ENCODE peak calls at places on chromosome 22, in six cellular contexts. H is progenitor cell of endocrine pancreas, C is epithelial cell of proximal tubule, O is WTC11, Y is cardiac muscle cell, E is fibroblast of lung. W is an unnamed sample.
A peak's percentile ranks its signal among the peaks of the same experiment; 100 is the strongest.

GRCh38 chr22:36404436-36404835 is 16.7 kb upstream of the MYH9 start:
- DNase-seq in Y (no peak), O (no peak), E (no peak), C (no peak), H (no peak), W (no peak)

GRCh38 chr22:44536411-44536810 is 38.4 kb upstream of the RTL6 start:
- DNase-seq in H (no peak), O (no peak), Y (no peak), E (no peak), C (no peak), W (no peak)

GRCh38 chr22:49630448-49630946 is 197.2 kb downstream of the BRD1 start:
- DNase-seq in H (no peak), O (no peak), E (no peak), Y (no peak), C (no peak), W (no peak)

GRCh38 chr22:26656896-26657851 is at the start of gene MIAT:
- DNase-seq in H (no peak), C (no peak), Y (no peak), O (peak; percentile 81), E (no peak), W (no peak)

GRCh38 chr22:44392446-44392921 is 79.7 kb upstream of the SHISAL1 start:
- DNase-seq in C (no peak), H (no peak), O (peak; percentile 7), E (no peak), Y (no peak), W (peak; percentile 10)

GRCh38 chr22:30198152-30198845 is 48.3 kb downstream of the LIF start:
- DNase-seq in H (no peak), C (no peak), E (peak; percentile 17), O (no peak), Y (no peak), W (no peak)

GRCh38 chr22:35649026-35649553 is 844 bp downstream of the APOL6 start:
- DNase-seq in E (no peak), O (no peak), Y (no peak), C (no peak), H (no peak), W (no peak)

GRCh38 chr22:23180301-23180892 is at the start of gene BCR:
- DNase-seq in H (peak; percentile 53), O (peak; percentile 52), E (peak; percentile 57), Y (peak; percentile 86), C (no peak), W (no peak)

GRCh38 chr22:50641696-50642607 is 14.0 kb upstream of the ARSA start:
- DNase-seq in O (peak; percentile 77), Y (peak; percentile 65), C (no peak), E (peak; percentile 86), H (no peak), W (no peak)

GRCh38 chr22:29596408-29596807 is 7.0 kb upstream of the NF2 start:
- DNase-seq in H (no peak), E (no peak), Y (no peak), C (no peak), O (no peak), W (no peak)

GRCh38 chr22:27804683-27805297 is 3.2 kb upstream of the MN1 start:
- DNase-seq in O (peak; percentile 77), H (peak; percentile 57), C (no peak), Y (peak; percentile 85), E (peak; percentile 67), W (peak; percentile 35)

GRCh38 chr22:29476116-29476515 is 3.9 kb upstream of the NEFH start:
- DNase-seq in H (no peak), O (no peak), C (no peak), E (no peak), Y (peak; percentile 56), W (no peak)

GRCh38 chr22:26986051-26986881 is 328.9 kb downstream of the MIAT start:
- DNase-seq in E (no peak), H (no peak), O (no peak), Y (no peak), C (no peak), W (no peak)

GRCh38 chr22:34814260-34814659 is 251.7 kb upstream of the ISX start:
- DNase-seq in O (no peak), E (no peak), Y (no peak), H (no peak), C (peak; percentile 68), W (no peak)

GRCh38 chr22:44224166-44224565 is 43.4 kb downstream of the PARVG start:
- DNase-seq in O (no peak), C (no peak), E (no peak), Y (no peak), H (no peak), W (no peak)

GRCh38 chr22:25207553-25208157 is 8.0 kb downstream of the CRYBB3 start:
- DNase-seq in C (no peak), H (no peak), E (no peak), O (no peak), Y (no peak), W (no peak)

GRCh38 chr22:46113910-46114517 is 36.3 kb upstream of the PPARA start:
- DNase-seq in Y (no peak), H (no peak), E (no peak), C (no peak), O (no peak), W (no peak)

GRCh38 chr22:39839917-39840510 is 53.5 kb downstream of the ENTHD1 start:
- DNase-seq in H (no peak), Y (no peak), C (no peak), O (no peak), E (no peak), W (no peak)

GRCh38 chr22:35918466-35918865 is 110.2 kb downstream of the RBFOX2 start:
- DNase-seq in E (no peak), O (no peak), C (no peak), H (no peak), Y (no peak), W (no peak)

GRCh38 chr22:24516301-24516737 is 21.2 kb downstream of the UPB1 start:
- DNase-seq in H (no peak), C (peak; percentile 67), E (peak; percentile 82), Y (no peak), O (no peak), W (no peak)

GRCh38 chr22:31715157-31715778 is 34.7 kb downstream of the PRR14L start:
- DNase-seq in Y (no peak), O (no peak), H (no peak), E (no peak), C (no peak), W (no peak)

GRCh38 chr22:49198705-49199084 is 629.0 kb downstream of the BRD1 start:
- DNase-seq in O (no peak), C (no peak), H (peak; percentile 4), E (no peak), Y (no peak), W (peak; percentile 7)

GRCh38 chr22:41023299-41023623 is 69.1 kb upstream of the EP300 start:
- DNase-seq in Y (no peak), C (no peak), E (no peak), H (no peak), O (no peak), W (no peak)

GRCh38 chr22:41022470-41023298 is 69.7 kb upstream of the EP300 start:
- DNase-seq in C (no peak), O (peak; percentile 93), H (peak; percentile 92), E (peak; percentile 91), Y (peak; percentile 96), W (peak; percentile 77)

GRCh38 chr22:41021039-41021654 is 70.0 kb downstream of the RBX1 start:
- DNase-seq in H (no peak), O (peak; percentile 32), C (no peak), Y (no peak), E (no peak), W (no peak)

DNA sequence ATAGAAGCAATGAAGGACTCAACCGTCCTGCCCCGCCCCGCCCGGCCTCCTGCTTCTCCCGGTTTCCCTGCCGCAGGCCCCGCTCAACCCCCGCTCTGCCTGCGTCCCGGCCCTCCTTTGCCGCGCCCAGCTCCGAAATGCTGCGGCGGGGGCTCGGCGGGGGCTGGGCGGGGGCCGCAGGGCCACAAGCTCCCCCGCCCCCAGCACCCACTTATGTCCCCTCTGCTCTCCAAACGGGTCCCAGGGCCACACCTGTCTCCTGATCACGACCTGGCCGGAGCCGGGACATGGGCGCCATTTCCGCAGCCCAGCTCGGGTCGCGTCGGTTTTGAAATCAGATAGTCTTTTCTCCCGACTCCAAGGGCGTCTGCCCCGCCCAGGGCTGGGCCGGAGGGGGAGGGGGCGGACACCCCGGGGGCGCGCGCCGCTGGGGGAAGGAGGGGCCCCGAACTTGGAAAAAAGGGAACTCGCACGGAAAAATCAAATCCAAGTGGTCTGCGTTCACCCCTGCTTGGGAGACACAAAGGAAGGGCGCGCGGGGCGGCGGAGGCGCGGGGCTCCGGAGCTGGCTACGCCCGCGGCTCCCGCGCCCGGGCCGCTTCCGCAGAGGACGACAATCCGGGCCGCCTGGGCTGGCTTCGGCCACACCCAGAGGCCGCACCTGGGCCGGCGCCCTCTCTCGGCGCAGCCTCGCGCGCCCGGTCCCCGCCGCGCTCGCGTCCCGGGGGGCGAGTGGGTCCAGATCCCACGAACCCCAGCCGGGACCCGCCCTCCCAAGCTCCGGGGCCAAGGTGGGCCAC is 70.5 kb upstream of the EP300 start:
- DNase-seq in E (peak; percentile 68), H (peak; percentile 67), C (no peak), Y (peak; percentile 77), O (peak; percentile 69), W (peak; percentile 32)
- TF ChIP-seq CTCF in E (no peak), H (peak; percentile 38), C (peak; percentile 11), Y (no peak), O (no peak), W (no peak)

DNA sequence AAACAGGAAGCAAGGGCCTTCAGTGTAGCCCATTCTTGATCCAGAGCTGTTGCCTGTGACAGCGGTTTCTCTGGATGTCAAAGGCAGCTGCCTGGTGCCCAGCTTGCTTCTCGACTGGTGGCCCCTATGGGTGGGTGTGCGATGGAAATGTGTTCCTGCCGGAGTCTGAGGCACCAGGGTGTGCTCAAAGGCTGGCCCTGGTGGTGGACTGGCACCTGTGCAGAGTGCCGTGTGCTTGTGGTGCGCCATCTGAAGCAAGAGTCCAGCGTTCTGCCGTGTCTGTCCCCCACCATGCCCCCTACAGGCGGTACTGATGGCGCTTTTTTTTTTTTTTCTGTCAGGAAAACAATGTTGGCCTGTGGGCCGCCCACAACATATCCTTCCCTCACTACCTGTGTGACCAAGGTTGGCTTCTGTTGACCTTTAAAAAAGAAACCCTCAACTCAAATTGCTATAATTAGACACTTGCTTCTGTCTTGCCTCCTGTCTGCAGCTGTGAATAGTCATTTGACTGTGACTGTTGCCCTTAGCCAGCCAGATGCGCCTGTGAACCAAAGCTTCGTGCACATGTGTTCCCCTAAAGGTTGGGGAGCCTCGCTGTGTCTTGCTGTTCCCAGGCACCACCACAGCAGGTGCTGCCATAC is 4.7 kb upstream of the RANBP1 start:
- DNase-seq in C (no peak), H (no peak), E (peak; percentile 20), O (no peak), Y (peak; percentile 37), W (no peak)
- TF ChIP-seq CTCF in C (peak; percentile 50), H (peak; percentile 52), E (peak; percentile 42), O (no peak), Y (peak; percentile 38), W (no peak)

DNA sequence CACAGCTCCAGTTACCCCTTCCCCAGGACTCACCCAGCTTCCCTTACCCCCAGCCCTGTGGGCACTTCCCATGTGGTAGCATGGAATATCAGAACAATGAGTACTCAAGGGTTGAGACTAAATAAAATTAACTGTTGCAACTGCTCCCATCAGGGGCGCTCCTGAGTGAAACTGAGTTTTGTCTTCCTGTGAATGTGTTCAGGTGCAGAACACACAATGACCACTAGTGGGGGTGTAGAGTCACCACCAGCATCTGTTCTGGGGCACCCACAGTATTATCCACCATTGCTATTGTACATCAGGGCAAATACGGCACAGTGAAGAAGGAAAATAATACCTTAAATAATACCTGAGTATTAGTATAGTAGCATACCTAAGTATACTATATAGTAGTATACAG is 689.7 kb downstream of the TBC1D22A start:
- DNase-seq in E (no peak), C (no peak), O (peak; percentile 43), H (no peak), Y (no peak), W (no peak)
- TF ChIP-seq CTCF in E (peak; percentile 35), C (peak; percentile 14), O (peak; percentile 53), H (no peak), Y (no peak), W (no peak)

GRCh38 chr22:20659920-20660319 is 114.0 kb upstream of the SERPIND1 start:
- DNase-seq in H (no peak), C (no peak), Y (no peak), E (no peak), O (no peak), W (no peak)
- TF ChIP-seq CTCF in H (no peak), C (no peak), Y (no peak), E (no peak), O (no peak), W (no peak)